ENCODE peak calls at places on chromosomes 4 and X, in four cellular contexts. One of them, this sample, is unnamed.

GRCh38 chrX:77275392-77275791 is 171.8 kb upstream of the FGF16 start:
- DNase-seq in HEK293T: no peak
- DNase-seq in H1: no peak
- DNase-seq in GM12878: no peak
- DNase-seq in this sample: no peak

GRCh38 chrX:155744534-155744933 is 131.8 kb upstream of the TMLHE start:
- DNase-seq in HEK293T: no peak
- DNase-seq in H1: no peak
- DNase-seq in GM12878: no peak
- DNase-seq in this sample: no peak

GRCh38 chr4:792729-793108 is 33.2 kb downstream of the CPLX1 start:
- DNase-seq in HEK293T: no peak
- DNase-seq in H1: no peak
- DNase-seq in GM12878: no peak
- DNase-seq in this sample: no peak

GRCh38 chrX:13774696-13775095 is 40.1 kb downstream of the OFD1 start:
- DNase-seq in HEK293T: no peak
- DNase-seq in H1: no peak
- DNase-seq in GM12878: no peak
- DNase-seq in this sample: no peak

GRCh38 chr4:54959656-54960055 is 165.7 kb downstream of the KDR start:
- DNase-seq in HEK293T: no peak
- DNase-seq in H1: no peak
- DNase-seq in GM12878: no peak
- DNase-seq in this sample: no peak

GRCh38 chr4:139082750-139083532 is 67.4 kb downstream of the NOCT start:
- DNase-seq in HEK293T: peak
- DNase-seq in H1: peak
- DNase-seq in GM12878: peak
- DNase-seq in this sample: peak

GRCh38 chr4:25842229-25842840 is 20.5 kb downstream of the SEL1L3 start:
- DNase-seq in HEK293T: no peak
- DNase-seq in H1: no peak
- DNase-seq in GM12878: peak
- DNase-seq in this sample: no peak

GRCh38 chr4:10083331-10083769 is 33.2 kb downstream of the WDR1 start:
- DNase-seq in HEK293T: no peak
- DNase-seq in H1: no peak
- DNase-seq in GM12878: no peak
- DNase-seq in this sample: no peak

GRCh38 chrX:96982159-96982558 is 98.5 kb downstream of the RPA4 start:
- DNase-seq in HEK293T: no peak
- DNase-seq in H1: no peak
- DNase-seq in GM12878: no peak
- DNase-seq in this sample: no peak

GRCh38 chr4:155891058-155891457 is 12.4 kb upstream of the TDO2 start:
- DNase-seq in HEK293T: no peak
- DNase-seq in H1: no peak
- DNase-seq in GM12878: no peak
- DNase-seq in this sample: no peak

GRCh38 chr4:179307297-179308136 is 1865.3 kb upstream of the AGA start:
- DNase-seq in HEK293T: peak
- DNase-seq in H1: no peak
- DNase-seq in GM12878: peak
- DNase-seq in this sample: peak

GRCh38 chr4:110155632-110156031 is 42.8 kb downstream of the ELOVL6 start:
- DNase-seq in HEK293T: no peak
- DNase-seq in H1: no peak
- DNase-seq in GM12878: no peak
- DNase-seq in this sample: no peak

GRCh38 chr4:121150486-121150885 is 13.6 kb downstream of the TNIP3 start:
- DNase-seq in HEK293T: no peak
- DNase-seq in H1: no peak
- DNase-seq in GM12878: no peak
- DNase-seq in this sample: no peak

GRCh38 chrX:126030021-126030420 is 136.1 kb downstream of the DCAF12L2 start:
- DNase-seq in HEK293T: no peak
- DNase-seq in H1: no peak
- DNase-seq in GM12878: no peak
- DNase-seq in this sample: no peak

GRCh38 chrX:70445197-70445656 is 592 bp downstream of the DLG3 start:
- DNase-seq in HEK293T: no peak
- DNase-seq in H1: no peak
- DNase-seq in GM12878: no peak
- DNase-seq in this sample: no peak

GRCh38 chrX:39848243-39848642 is 249.5 kb downstream of the BCOR start:
- DNase-seq in HEK293T: peak
- DNase-seq in H1: no peak
- DNase-seq in GM12878: no peak
- DNase-seq in this sample: no peak

GRCh38 chrX:33725556-33726232 is 406.4 kb downstream of the FAM47A start:
- DNase-seq in HEK293T: peak
- DNase-seq in H1: no peak
- DNase-seq in GM12878: no peak
- DNase-seq in this sample: peak

GRCh38 chr4:39655866-39656265 is 17.2 kb upstream of the SMIM14 start:
- DNase-seq in HEK293T: no peak
- DNase-seq in H1: no peak
- DNase-seq in GM12878: no peak
- DNase-seq in this sample: no peak

GRCh38 chr4:131499139-131499873 is 1649.8 kb upstream of the PCDH10 start:
- DNase-seq in HEK293T: no peak
- DNase-seq in H1: no peak
- DNase-seq in GM12878: no peak
- DNase-seq in this sample: no peak

GRCh38 chr4:7999279-7999678 is 59.6 kb upstream of the AFAP1 start:
- DNase-seq in HEK293T: no peak
- DNase-seq in H1: no peak
- DNase-seq in GM12878: no peak
- DNase-seq in this sample: no peak

GRCh38 chr4:126698224-126698623 is 934.5 kb upstream of the INTU start:
- DNase-seq in HEK293T: no peak
- DNase-seq in H1: no peak
- DNase-seq in GM12878: no peak
- DNase-seq in this sample: no peak

GRCh38 chr4:134465417-134465816 is 263.8 kb upstream of the PABPC4L start:
- DNase-seq in HEK293T: no peak
- DNase-seq in H1: no peak
- DNase-seq in GM12878: no peak
- DNase-seq in this sample: no peak

GRCh38 chr4:185839204-185839712 is 27.3 kb upstream of the SORBS2 start:
- DNase-seq in HEK293T: peak
- DNase-seq in H1: peak
- DNase-seq in GM12878: no peak
- DNase-seq in this sample: peak

GRCh38 chrX:144715356-144715755 is 531.9 kb upstream of the SPANXN1 start:
- DNase-seq in HEK293T: no peak
- DNase-seq in H1: no peak
- DNase-seq in GM12878: no peak
- DNase-seq in this sample: no peak

GRCh38 chr4:76199664-76200211 is 13.9 kb downstream of the SCARB2 start:
- DNase-seq in HEK293T: no peak
- DNase-seq in H1: no peak
- DNase-seq in GM12878: peak
- DNase-seq in this sample: no peak

GRCh38 chr4:129998436-129999150 is 902.6 kb downstream of the C4orf33 start:
- DNase-seq in HEK293T: no peak
- DNase-seq in H1: no peak
- DNase-seq in GM12878: no peak
- DNase-seq in this sample: no peak

GRCh38 chrX:153966283-153966688 is 5.3 kb downstream of the HCFC1 start:
- DNase-seq in HEK293T: no peak
- DNase-seq in H1: no peak
- DNase-seq in GM12878: no peak
- DNase-seq in this sample: no peak

GRCh38 chrX:154458116-154458953 is at the start of gene PLXNA3:
- DNase-seq in HEK293T: peak
- DNase-seq in H1: no peak
- DNase-seq in GM12878: no peak
- DNase-seq in this sample: no peak

GRCh38 chr4:177632481-177632880 is 190.2 kb upstream of the AGA start:
- DNase-seq in HEK293T: no peak
- DNase-seq in H1: no peak
- DNase-seq in GM12878: no peak
- DNase-seq in this sample: no peak

GRCh38 chr4:114208747-114209146 is 229.3 kb upstream of the ARSJ start:
- DNase-seq in HEK293T: no peak
- DNase-seq in H1: no peak
- DNase-seq in GM12878: no peak
- DNase-seq in this sample: no peak

GRCh38 chr4:109434007-109434792 is 585 bp downstream of the SEC24B start:
- DNase-seq in HEK293T: peak
- DNase-seq in H1: no peak
- DNase-seq in GM12878: no peak
- DNase-seq in this sample: no peak

GRCh38 chr4:10461091-10461849 is 4.0 kb upstream of the ZNF518B start:
- DNase-seq in HEK293T: peak
- DNase-seq in H1: no peak
- DNase-seq in GM12878: peak
- DNase-seq in this sample: peak

GRCh38 chrX:115941388-115941787 is 229.2 kb upstream of the AGTR2 start:
- DNase-seq in HEK293T: no peak
- DNase-seq in H1: no peak
- DNase-seq in GM12878: no peak
- DNase-seq in this sample: no peak

GRCh38 chrX:15973299-15973698 is 118.7 kb upstream of the AP1S2 start:
- DNase-seq in HEK293T: peak
- DNase-seq in H1: peak
- DNase-seq in GM12878: peak
- DNase-seq in this sample: no peak

GRCh38 chr4:3213661-3214250 is 35.2 kb upstream of the MSANTD1 start:
- DNase-seq in HEK293T: no peak
- DNase-seq in H1: no peak
- DNase-seq in GM12878: no peak
- DNase-seq in this sample: no peak

GRCh38 chr4:40486534-40486933 is 143.1 kb downstream of the RBM47 start:
- DNase-seq in HEK293T: no peak
- DNase-seq in H1: no peak
- DNase-seq in GM12878: no peak
- DNase-seq in this sample: no peak

DNA sequence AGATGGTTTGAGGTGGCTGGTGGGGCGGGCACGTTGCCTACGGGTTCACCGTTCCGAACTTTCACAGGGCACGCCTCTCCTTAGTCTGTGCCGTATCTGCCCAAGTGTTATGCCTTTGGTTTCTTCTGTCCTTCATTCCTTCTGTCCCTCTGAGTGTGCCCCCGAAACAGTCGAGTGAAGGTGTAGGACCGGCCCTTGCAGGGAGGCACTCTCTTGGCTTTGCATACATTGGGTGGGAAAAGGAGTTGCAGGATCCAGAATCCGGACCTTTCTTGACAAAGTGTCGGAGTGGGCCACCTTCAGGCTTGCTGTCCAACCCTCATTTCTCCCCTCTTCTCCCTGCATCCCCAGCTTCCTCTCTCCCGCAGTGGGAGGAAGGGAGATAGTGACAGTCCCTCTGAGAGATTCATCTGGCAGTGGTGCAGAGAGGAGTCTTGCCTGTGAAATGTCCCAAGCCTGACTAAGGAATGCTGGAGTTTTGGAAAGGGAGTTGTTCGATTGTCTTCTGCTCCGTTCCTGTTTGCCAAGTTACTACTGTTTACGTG is 585 bp downstream of the ARFIP1 start:
- DNase-seq in HEK293T: peak
- DNase-seq in H1: no peak
- DNase-seq in GM12878: no peak
- DNase-seq in this sample: no peak
- TF ChIP-seq SUZ12 in HEK293T: no peak
- TF ChIP-seq SUZ12 in H1: no peak
- TF ChIP-seq SUZ12 in GM12878: no peak
- TF ChIP-seq SUZ12 in this sample: no peak

GRCh38 chr4:97582890-97583289 is 560.4 kb downstream of the STPG2 start:
- DNase-seq in HEK293T: no peak
- DNase-seq in H1: no peak
- DNase-seq in GM12878: no peak
- DNase-seq in this sample: no peak

DNA sequence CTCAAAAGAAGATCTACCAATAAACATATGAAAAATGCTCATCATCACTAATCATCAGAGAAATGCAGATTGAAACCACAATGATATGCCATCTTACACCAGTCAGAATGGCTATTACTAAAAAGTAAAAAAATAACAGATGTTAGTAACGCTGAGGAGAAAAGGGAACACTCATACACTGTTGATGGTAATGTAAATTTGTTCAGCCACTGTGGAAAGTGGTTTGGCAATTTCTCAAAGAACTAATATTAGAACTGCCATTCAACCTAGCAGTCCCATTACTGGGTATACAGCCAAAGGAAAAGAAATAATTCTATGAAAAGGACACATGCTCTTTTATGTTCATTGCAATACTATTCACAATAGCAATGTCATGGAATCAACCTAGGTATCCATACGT is 566.3 kb downstream of the STPG2 start:
- DNase-seq in HEK293T: no peak
- DNase-seq in H1: no peak
- DNase-seq in GM12878: no peak
- DNase-seq in this sample: no peak
- TF ChIP-seq SUZ12 in HEK293T: no peak
- TF ChIP-seq SUZ12 in H1: no peak
- TF ChIP-seq SUZ12 in GM12878: no peak
- TF ChIP-seq SUZ12 in this sample: no peak

GRCh38 chr4:6574747-6575502 is at the start of gene MAN2B2:
- DNase-seq in HEK293T: peak
- DNase-seq in H1: peak
- DNase-seq in GM12878: peak
- DNase-seq in this sample: peak
- TF ChIP-seq SUZ12 in HEK293T: no peak
- TF ChIP-seq SUZ12 in H1: no peak
- TF ChIP-seq SUZ12 in GM12878: no peak
- TF ChIP-seq SUZ12 in this sample: no peak

GRCh38 chrX:85140963-85141362 is 102.6 kb downstream of the SATL1 start:
- DNase-seq in HEK293T: no peak
- DNase-seq in H1: no peak
- DNase-seq in GM12878: no peak
- DNase-seq in this sample: no peak
- TF ChIP-seq SUZ12 in HEK293T: no peak
- TF ChIP-seq SUZ12 in H1: no peak
- TF ChIP-seq SUZ12 in GM12878: no peak
- TF ChIP-seq SUZ12 in this sample: no peak